ENCODE peak calls at places on chromosomes 2 and 18, in six cellular contexts. C is substantia nigra, N is aorta, V is colonic mucosa, D is HL-60, E is right cardiac atrium. J is an unnamed sample.

GRCh38 chr2:218002792-218003191 is at the start of gene TNS1:
- DNase-seq in C (no peak), N (peak), V (no peak), D (no peak), E (peak), J (no peak)

GRCh38 chr2:46006634-46007033 is 290.6 kb upstream of the EPAS1 start:
- DNase-seq in C (no peak), N (no peak), V (no peak), D (no peak), E (no peak), J (no peak)

GRCh38 chr18:7921938-7922587 is 354.9 kb downstream of the PTPRM start:
- DNase-seq in C (no peak), N (no peak), V (no peak), D (no peak), E (no peak), J (no peak)

GRCh38 chr2:119809329-119810038 is 49.8 kb downstream of the PTPN4 start:
- DNase-seq in C (no peak), N (no peak), V (no peak), D (no peak), E (no peak), J (no peak)

GRCh38 chr2:206245178-206245778 is 29.2 kb upstream of the ZDBF2 start:
- DNase-seq in C (no peak), N (no peak), V (no peak), D (no peak), E (no peak), J (no peak)

GRCh38 chr18:63997041-63997440 is 27.2 kb downstream of the SERPINB8 start:
- DNase-seq in C (no peak), N (no peak), V (no peak), D (no peak), E (no peak), J (no peak)

GRCh38 chr2:11129598-11130449 is 25.4 kb upstream of the SLC66A3 start:
- DNase-seq in C (no peak), N (peak), V (peak), D (peak), E (peak), J (peak)

GRCh38 chr2:101961287-101962242 is 30.2 kb upstream of the IL1R2 start:
- DNase-seq in C (no peak), N (peak), V (peak), D (peak), E (peak), J (peak)

GRCh38 chr18:24274822-24275221 is 122.8 kb downstream of the OSBPL1A start:
- DNase-seq in C (no peak), N (peak), V (peak), D (no peak), E (peak), J (no peak)

GRCh38 chr2:79139423-79139822 is 19.1 kb downstream of the REG1A start:
- DNase-seq in C (no peak), N (no peak), V (peak), D (no peak), E (no peak), J (no peak)

GRCh38 chr2:98476192-98476868 is 31.7 kb downstream of the INPP4A start:
- DNase-seq in C (no peak), N (no peak), V (peak), D (no peak), E (no peak), J (no peak)

GRCh38 chr2:48346124-48346536 is 183.8 kb upstream of the STON1 start:
- DNase-seq in C (no peak), N (peak), V (peak), D (no peak), E (peak), J (peak)

GRCh38 chr2:172434821-172435607 is 7.6 kb downstream of the ITGA6 start:
- DNase-seq in C (no peak), N (no peak), V (no peak), D (no peak), E (no peak), J (no peak)

GRCh38 chr2:88096708-88097107 is 29.1 kb downstream of the SMYD1 start:
- DNase-seq in C (no peak), N (no peak), V (no peak), D (no peak), E (no peak), J (no peak)

GRCh38 chr2:3679180-3679579 is 21.2 kb downstream of the ALLC start:
- DNase-seq in C (no peak), N (no peak), V (no peak), D (no peak), E (no peak), J (no peak)

GRCh38 chr2:88690591-88691338 is 708 bp upstream of the RPIA start:
- DNase-seq in C (no peak), N (peak), V (peak), D (no peak), E (peak), J (no peak)

GRCh38 chr2:237474931-237475703 is 11.9 kb upstream of the MLPH start:
- DNase-seq in C (peak), N (peak), V (peak), D (peak), E (peak), J (peak)

GRCh38 chr2:95068256-95068655 is 42.7 kb downstream of the MAL start:
- DNase-seq in C (no peak), N (no peak), V (no peak), D (no peak), E (no peak), J (no peak)

GRCh38 chr18:477565-477964 is 22.9 kb downstream of the COLEC12 start:
- DNase-seq in C (no peak), N (no peak), V (no peak), D (no peak), E (no peak), J (no peak)

GRCh38 chr18:248053-248452 is 19.8 kb downstream of the THOC1 start:
- DNase-seq in C (no peak), N (no peak), V (no peak), D (no peak), E (no peak), J (no peak)

GRCh38 chr2:222878284-222878876 is 17.5 kb downstream of the ACSL3 start:
- DNase-seq in C (no peak), N (no peak), V (no peak), D (no peak), E (no peak), J (no peak)

GRCh38 chr2:222875482-222875881 is 14.6 kb downstream of the ACSL3 start:
- DNase-seq in C (no peak), N (no peak), V (no peak), D (no peak), E (no peak), J (no peak)

GRCh38 chr2:222878877-222879601 is 18.2 kb downstream of the ACSL3 start:
- DNase-seq in C (no peak), N (no peak), V (no peak), D (no peak), E (no peak), J (no peak)

GRCh38 chr2:222877556-222878278 is 16.9 kb downstream of the ACSL3 start:
- DNase-seq in C (no peak), N (no peak), V (no peak), D (no peak), E (no peak), J (no peak)

GRCh38 chr2:222876947-222877346 is 16.1 kb downstream of the ACSL3 start:
- DNase-seq in C (no peak), N (no peak), V (no peak), D (no peak), E (no peak), J (no peak)
- H3K27ac ChIP-seq in C (no peak), N (no peak), V (no peak), D (no peak), E (no peak), J (no peak)

DNA sequence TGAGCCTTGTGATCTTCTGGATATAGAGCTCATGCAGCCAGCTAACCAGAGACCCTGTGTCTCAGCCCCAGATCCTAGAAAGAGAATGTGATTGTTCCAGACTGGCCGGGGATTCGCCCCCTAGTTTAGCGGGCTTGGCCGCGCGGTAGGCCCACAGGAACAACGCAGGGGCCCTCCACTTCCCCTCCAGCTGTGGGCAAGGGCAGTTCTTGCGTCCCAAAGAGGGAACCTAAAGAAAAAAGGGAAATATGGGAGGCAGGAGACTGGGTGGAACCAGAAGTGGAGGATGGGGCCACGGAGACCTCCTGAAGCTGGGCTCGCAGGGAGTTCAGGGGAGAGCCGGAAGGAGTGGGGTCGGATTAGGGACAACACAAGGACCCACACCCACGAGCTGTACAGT is 18.1 kb downstream of the GNLY start:
- DNase-seq in C (no peak), N (peak), V (no peak), D (no peak), E (peak), J (no peak)
- H3K27ac ChIP-seq in C (peak), N (no peak), V (no peak), D (peak), E (peak), J (peak)

DNA sequence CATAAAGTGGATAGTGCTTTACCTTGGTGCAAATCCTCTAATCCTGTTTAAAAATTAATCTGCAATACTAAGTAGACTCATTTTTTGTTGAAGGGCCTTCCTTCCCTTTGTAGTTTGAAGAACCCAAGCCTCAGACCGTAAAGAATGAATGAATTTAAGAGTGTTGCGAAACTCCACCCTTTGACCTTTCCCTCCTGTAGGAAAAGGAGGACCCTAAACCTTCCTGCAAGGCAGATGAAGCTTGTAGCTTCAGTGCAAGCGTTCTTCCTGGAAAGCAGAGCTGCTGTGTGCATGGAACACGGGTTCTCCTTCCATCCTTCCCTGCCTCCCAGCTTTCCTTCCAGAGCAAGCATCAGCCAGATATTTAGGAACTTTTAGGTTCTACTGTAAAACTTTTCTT is 1.7 kb downstream of the IMPA2 start:
- DNase-seq in C (no peak), N (no peak), V (peak), D (peak), E (no peak), J (no peak)
- H3K27ac ChIP-seq in C (no peak), N (no peak), V (no peak), D (peak), E (no peak), J (peak)

GRCh38 chr2:139835101-139835500 is 1054.9 kb upstream of the NXPH2 start:
- DNase-seq in C (no peak), N (no peak), V (no peak), D (no peak), E (no peak), J (no peak)

GRCh38 chr2:139836769-139837168 is 1056.6 kb upstream of the NXPH2 start:
- DNase-seq in C (no peak), N (no peak), V (no peak), D (no peak), E (no peak), J (no peak)
- H3K27ac ChIP-seq in C (no peak), N (no peak), V (no peak), D (no peak), E (no peak), J (no peak)

DNA sequence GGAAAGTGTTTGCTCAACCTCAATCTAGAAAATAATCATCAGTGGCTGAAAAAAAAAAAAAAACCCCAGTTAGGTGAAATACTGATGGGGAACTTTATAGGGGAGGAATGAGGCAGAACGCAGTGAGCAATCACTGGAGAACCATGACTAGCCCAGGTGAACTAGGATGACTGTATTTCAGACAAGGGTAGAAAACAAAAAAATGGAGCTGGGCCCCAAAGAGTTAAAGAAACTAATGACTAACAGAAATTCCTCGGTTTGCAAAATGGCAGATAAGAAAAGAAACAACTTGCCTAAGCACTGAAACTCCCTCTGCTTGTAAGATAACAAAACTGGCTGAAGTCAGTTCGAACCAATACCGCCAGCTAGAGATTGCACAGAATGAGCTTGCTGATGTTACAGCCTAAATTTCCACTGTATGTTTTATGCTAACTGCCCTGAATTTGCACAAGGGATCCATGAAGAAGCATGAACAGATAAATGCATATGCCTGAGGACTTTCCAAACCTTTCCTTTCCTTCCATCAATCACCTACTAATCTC is 245.9 kb downstream of the METTL4 start:
- DNase-seq in C (no peak), N (no peak), V (no peak), D (no peak), E (no peak), J (no peak)
- H3K27ac ChIP-seq in C (no peak), N (no peak), V (no peak), D (no peak), E (no peak), J (no peak)

DNA sequence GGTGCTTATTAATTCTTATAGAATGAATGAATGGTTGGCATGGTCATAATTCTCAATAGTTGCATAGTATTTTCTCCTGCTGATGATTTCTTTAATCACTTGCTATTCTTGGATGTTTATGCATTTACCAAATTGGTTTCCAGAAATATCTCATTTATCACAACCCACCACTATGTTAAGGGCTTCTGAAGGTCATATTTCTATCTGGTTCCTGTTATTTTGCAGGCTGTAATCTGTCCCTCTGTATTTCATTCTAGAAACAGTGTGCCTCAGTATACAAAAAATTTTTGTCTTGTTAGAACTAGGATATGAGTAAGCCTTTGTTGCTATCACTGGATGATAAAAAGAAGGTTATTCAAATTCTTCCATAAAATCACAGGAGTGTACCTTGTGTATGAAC is 6.1 kb upstream of the ATP8B1 start:
- DNase-seq in C (no peak), N (no peak), V (no peak), D (no peak), E (no peak), J (no peak)
- H3K27ac ChIP-seq in C (no peak), N (no peak), V (no peak), D (no peak), E (no peak), J (peak)

DNA sequence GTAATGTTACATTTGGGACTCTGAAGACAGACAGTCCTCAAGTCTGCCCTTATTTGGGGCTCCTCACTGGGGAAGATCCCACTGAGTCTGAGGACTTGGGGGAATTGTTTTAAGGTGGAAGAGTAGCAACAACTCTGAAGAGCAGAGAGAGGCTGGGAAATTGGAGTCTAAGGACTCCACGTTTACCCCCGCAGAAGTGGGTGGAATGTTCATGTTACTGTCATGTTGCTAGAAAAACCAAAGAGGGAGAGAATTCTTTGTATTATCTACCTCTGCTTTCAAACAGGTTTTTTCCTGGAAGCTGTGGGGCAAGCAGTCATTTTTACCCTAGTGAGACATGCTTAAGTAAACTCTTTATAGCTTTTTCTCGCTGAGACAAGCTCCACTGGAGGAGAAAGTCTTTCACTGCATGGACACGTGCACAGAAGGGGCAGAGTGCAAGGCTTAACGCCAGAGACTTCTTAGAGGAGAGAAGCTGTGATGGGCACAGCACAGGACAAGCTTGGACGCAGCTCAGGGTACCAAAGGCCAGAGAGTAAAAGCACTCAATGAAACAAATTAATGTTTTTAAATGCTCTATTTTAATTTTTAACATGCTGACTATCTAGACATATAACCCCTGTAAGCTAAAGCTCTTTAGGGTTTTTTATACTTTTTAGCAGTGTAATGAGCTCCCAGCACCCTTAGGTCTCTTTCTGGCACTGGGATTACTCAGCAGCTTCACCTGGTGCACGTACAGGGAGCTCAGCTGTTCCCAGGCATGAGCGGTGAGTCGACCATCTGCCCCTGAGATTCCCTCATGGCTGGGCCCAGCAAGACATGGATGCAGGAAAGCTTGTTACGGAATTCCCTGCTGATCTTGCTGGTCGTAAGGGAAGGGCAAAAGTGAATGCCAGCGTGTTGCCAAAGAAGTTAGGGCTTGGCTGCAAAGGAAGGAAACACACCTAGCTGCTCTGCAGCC is 54.5 kb upstream of the BIN1 start:
- DNase-seq in C (no peak), N (no peak), V (no peak), D (no peak), E (no peak), J (no peak)
- H3K27ac ChIP-seq in C (no peak), N (no peak), V (no peak), D (no peak), E (no peak), J (no peak)

GRCh38 chr2:240369725-240370585 is 65.5 kb upstream of the GPC1 start:
- DNase-seq in C (no peak), N (peak), V (peak), D (no peak), E (peak), J (peak)
- H3K27ac ChIP-seq in C (peak), N (peak), V (no peak), D (no peak), E (peak), J (peak)

GRCh38 chr2:138275292-138275690 is 226.3 kb upstream of the SPOPL start:
- DNase-seq in C (no peak), N (no peak), V (peak), D (no peak), E (no peak), J (no peak)
- H3K27ac ChIP-seq in C (no peak), N (no peak), V (peak), D (no peak), E (no peak), J (no peak)

GRCh38 chr2:27016801-27017325 is 15.9 kb upstream of the TMEM214 start:
- DNase-seq in C (peak), N (peak), V (peak), D (no peak), E (peak), J (no peak)

GRCh38 chr2:27019459-27020336 is 13.1 kb upstream of the TMEM214 start:
- DNase-seq in C (no peak), N (no peak), V (no peak), D (no peak), E (no peak), J (no peak)

GRCh38 chr2:27021253-27021801 is 11.4 kb upstream of the TMEM214 start:
- DNase-seq in C (no peak), N (no peak), V (peak), D (no peak), E (no peak), J (no peak)

GRCh38 chr2:27020337-27020948 is 12.3 kb upstream of the TMEM214 start:
- DNase-seq in C (no peak), N (peak), V (peak), D (no peak), E (peak), J (no peak)

GRCh38 chr2:27018142-27018541 is 14.6 kb upstream of the TMEM214 start:
- DNase-seq in C (no peak), N (no peak), V (no peak), D (no peak), E (no peak), J (no peak)
- H3K27ac ChIP-seq in C (no peak), N (no peak), V (no peak), D (no peak), E (no peak), J (no peak)

J was measured in lung.